ENCODE peak calls at places on chromosomes 12 and 14, in six cellular contexts. M, G, N, V, E and S are unnamed samples. For H3K9me3 and H3K27me3, the result is how much of the 10 kb centered on the place peaks cover.

GRCh38 chr12:123149088-123149827 is 1.6 kb downstream of the PITPNM2 start:
- DNase-seq in V (no peak), N (no peak), M (peak), G (no peak), E (no peak), S (no peak)

GRCh38 chr12:45336331-45336730 is 120.4 kb downstream of the ANO6 start:
- DNase-seq in E (no peak), N (no peak), V (no peak), M (no peak), G (no peak), S (no peak)

GRCh38 chr12:102167821-102168605 is 29.6 kb downstream of the PMCH start:
- DNase-seq in E (no peak), N (no peak), G (no peak), V (no peak), M (no peak), S (no peak)

GRCh38 chr12:65511134-65511912 is 232.8 kb downstream of the MSRB3 start:
- DNase-seq in M (no peak), V (peak), N (no peak), E (no peak), G (no peak), S (no peak)

GRCh38 chr12:90621927-90622326 is 333.0 kb downstream of the CCER1 start:
- DNase-seq in M (no peak), G (no peak), V (no peak), N (no peak), E (no peak), S (no peak)

GRCh38 chr12:116161588-116161987 is 115.9 kb downstream of the MED13L start:
- DNase-seq in N (no peak), V (no peak), G (no peak), M (no peak), E (no peak), S (no peak)

GRCh38 chr12:112380663-112381420 is 1.4 kb downstream of the HECTD4 start:
- DNase-seq in V (no peak), N (no peak), G (no peak), M (no peak), E (peak), S (no peak)

GRCh38 chr14:64910847-64911495 is 3.3 kb upstream of the CHURC1 start:
- DNase-seq in M (no peak), N (peak), V (no peak), G (no peak), E (peak), S (no peak)

GRCh38 chr14:65421201-65421981 is 8.9 kb downstream of the FUT8 start:
- DNase-seq in M (no peak), G (no peak), E (no peak), V (no peak), N (no peak), S (no peak)

GRCh38 chr12:67698711-67699603 is 50.4 kb downstream of the DYRK2 start:
- DNase-seq in V (no peak), G (no peak), E (no peak), N (peak), M (no peak), S (no peak)

GRCh38 chr12:63206908-63207307 is 55.9 kb upstream of the AVPR1A start:
- DNase-seq in M (no peak), N (peak), E (no peak), G (no peak), V (no peak), S (no peak)

GRCh38 chr14:106850913-106851825 is 1324.8 kb downstream of the TMEM121 start:
- DNase-seq in V (no peak), G (no peak), N (no peak), M (no peak), E (no peak), S (no peak)

GRCh38 chr14:52900731-52901130 is 50.1 kb downstream of the FERMT2 start:
- DNase-seq in E (no peak), N (no peak), G (no peak), V (no peak), M (no peak), S (no peak)

GRCh38 chr12:95976416-95976832 is 19.7 kb downstream of the HAL start:
- DNase-seq in M (no peak), V (no peak), E (no peak), N (no peak), G (no peak), S (no peak)

GRCh38 chr14:44589180-44589579 is 82.1 kb upstream of the FSCB start:
- DNase-seq in N (no peak), E (no peak), G (no peak), V (no peak), M (no peak), S (no peak)

GRCh38 chr14:65225299-65226159 is 123.2 kb upstream of the MAX start:
- DNase-seq in V (no peak), G (no peak), M (no peak), E (no peak), N (no peak), S (no peak)

GRCh38 chr14:95440496-95440895 is 76.0 kb downstream of the SYNE3 start:
- DNase-seq in M (no peak), V (no peak), G (no peak), N (no peak), E (no peak), S (no peak)

GRCh38 chr12:19273482-19274330 is 144.2 kb downstream of the PLEKHA5 start:
- DNase-seq in M (peak), G (peak), N (peak), E (no peak), V (no peak), S (peak)

GRCh38 chr12:80271770-80272169 is 172.3 kb upstream of the PTPRQ start:
- DNase-seq in E (no peak), G (no peak), N (no peak), M (no peak), V (no peak), S (no peak)

GRCh38 chr12:119154435-119154818 is 24.3 kb upstream of the HSPB8 start:
- DNase-seq in V (peak), G (no peak), E (peak), N (no peak), M (no peak), S (no peak)

GRCh38 chr12:50932787-50933280 is 19.5 kb upstream of the HIGD1C start:
- DNase-seq in N (peak), E (no peak), M (no peak), G (no peak), V (no peak), S (no peak)

GRCh38 chr12:13038491-13039161 is 5.6 kb upstream of the FAM234B start:
- DNase-seq in V (no peak), E (no peak), G (no peak), M (no peak), N (no peak), S (no peak)

GRCh38 chr12:21912318-21912717 is 28.9 kb downstream of the ABCC9 start:
- DNase-seq in G (no peak), N (no peak), V (no peak), E (no peak), M (no peak), S (no peak)
- H3K27ac ChIP-seq in G (no peak), N (no peak), V (no peak), E (no peak), M (no peak), S (no peak)

GRCh38 chr12:34599530-34600513 is 577.5 kb downstream of the ALG10 start:
- DNase-seq in M (no peak), V (no peak), E (no peak), N (no peak), G (no peak), S (no peak)

GRCh38 chr12:34602213-34602940 is 580.1 kb downstream of the ALG10 start:
- DNase-seq in V (no peak), G (no peak), M (no peak), E (no peak), N (no peak), S (no peak)

GRCh38 chr12:34603382-34604035 is 581.2 kb downstream of the ALG10 start:
- DNase-seq in G (no peak), N (no peak), V (no peak), E (no peak), M (no peak), S (no peak)

GRCh38 chr12:34600592-34601462 is 578.5 kb downstream of the ALG10 start:
- DNase-seq in M (no peak), V (no peak), E (no peak), G (no peak), N (no peak), S (no peak)

DNA sequence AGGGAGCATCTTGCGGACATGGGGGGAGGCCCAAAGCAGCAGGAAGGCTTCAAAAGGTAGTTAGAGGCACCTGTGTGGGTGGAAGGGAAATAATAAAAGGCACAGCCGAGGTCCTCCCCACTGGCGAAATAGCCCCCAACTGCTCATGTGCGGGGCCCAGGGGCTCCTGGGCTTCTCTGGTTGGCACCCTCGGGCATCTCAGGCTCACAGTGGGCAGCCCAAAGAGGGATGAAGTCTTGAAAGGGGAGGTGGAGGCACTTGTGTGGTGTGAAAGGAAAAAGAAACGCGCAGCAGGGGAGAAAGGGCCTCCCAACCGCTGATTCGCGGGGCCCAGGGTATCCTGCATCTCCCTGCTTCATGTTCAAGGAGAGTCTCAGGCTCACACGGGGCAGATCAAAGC is 579.4 kb downstream of the ALG10 start:
- DNase-seq in N (no peak), G (no peak), M (no peak), V (no peak), E (no peak), S (no peak)
- H3K9me3 ChIP-seq in N (under half), G (half or more), M (under half), V (under half), E (under half), S (under half)

GRCh38 chr14:96514694-96515093 is 12.5 kb downstream of the PAPOLA start:
- DNase-seq in E (no peak), M (no peak), N (no peak), G (no peak), V (no peak), S (no peak)

GRCh38 chr14:96511667-96512066 is 9.5 kb downstream of the PAPOLA start:
- DNase-seq in M (no peak), G (no peak), E (no peak), V (no peak), N (no peak), S (no peak)

GRCh38 chr14:96512122-96512521 is 9.9 kb downstream of the PAPOLA start:
- DNase-seq in N (no peak), G (no peak), E (no peak), M (no peak), V (no peak), S (no peak)

GRCh38 chr14:96511146-96511545 is 9.0 kb downstream of the PAPOLA start:
- DNase-seq in E (no peak), M (no peak), G (no peak), V (no peak), N (no peak), S (no peak)

DNA sequence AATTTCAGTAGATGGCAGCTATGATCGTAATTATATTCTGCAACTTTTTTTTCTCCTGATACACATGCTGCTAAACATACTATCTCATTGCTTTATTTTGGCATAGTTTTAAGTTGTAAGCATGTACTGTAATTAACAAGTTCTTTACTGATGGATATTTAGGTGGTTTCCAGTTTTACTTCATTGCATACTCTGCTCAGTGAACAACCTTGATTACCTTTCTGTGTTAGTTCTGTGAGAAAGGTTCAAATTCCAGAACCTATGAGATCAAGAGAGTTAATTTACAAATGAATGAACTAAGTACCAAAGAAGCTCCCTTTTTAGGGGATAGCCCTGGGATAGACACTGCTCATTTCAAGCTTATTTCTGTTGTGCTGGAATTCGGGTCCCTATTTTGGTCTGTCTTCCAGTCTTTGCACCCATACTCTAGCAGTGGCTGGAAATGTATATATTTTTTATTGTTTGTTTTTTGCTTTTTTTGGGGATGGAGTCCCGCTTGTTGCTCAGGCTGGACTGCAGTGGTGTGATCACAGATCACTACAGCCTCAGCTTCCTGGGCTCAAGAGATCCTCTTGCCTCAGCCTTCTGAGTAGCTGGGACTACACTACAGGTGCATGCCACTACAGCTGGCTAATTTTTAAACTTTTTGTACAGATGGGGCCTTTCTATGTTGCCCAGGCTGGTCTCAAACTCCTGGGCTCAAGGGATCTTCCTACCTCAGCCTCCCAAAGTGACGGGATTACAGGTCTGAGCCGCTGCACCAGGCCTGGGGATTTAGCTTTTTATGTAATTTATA is 10.6 kb downstream of the PAPOLA start:
- DNase-seq in E (no peak), V (no peak), G (no peak), M (no peak), N (peak), S (no peak)
- H3K27me3 ChIP-seq in E (under half), V (under half), G (under half), M (under half), N (under half), S (under half)

DNA sequence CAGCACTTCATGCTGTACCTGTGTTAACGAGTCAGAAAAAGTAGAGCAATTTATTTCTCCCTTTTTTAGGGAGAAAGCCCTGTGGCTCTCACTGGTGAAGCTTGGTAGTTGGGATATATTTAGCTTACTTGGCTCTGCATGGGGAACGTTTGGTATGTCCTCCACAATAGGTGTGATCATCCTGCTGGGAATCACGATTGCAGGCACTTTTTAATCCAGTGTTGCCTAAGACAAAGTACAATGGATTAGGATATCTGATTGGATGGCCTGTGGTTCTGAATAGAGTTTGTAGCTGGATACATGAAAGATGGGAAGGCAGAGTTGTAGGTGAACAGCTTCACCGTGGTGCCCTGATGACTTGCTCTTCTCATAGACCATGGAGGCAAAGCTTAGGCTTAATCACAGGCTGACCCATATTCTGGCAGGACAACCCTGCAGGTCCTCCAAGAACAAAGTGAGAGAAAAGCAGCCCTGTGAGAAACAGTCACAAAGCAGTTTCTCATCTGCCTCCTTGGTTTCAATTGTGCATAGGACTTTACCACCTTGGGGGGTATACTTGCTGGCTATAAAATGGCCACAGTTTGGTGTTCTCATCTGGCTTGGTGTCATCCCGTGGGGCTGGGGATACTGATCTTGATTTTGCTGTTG is 7.5 kb downstream of the RESF1 start:
- DNase-seq in M (no peak), V (no peak), N (no peak), G (no peak), E (no peak), S (no peak)
- H3K27ac ChIP-seq in M (no peak), V (peak), N (peak), G (peak), E (no peak), S (peak)

GRCh38 chr12:131120831-131121271 is 167.1 kb downstream of the ADGRD1 start:
- DNase-seq in E (peak), V (no peak), N (no peak), G (peak), M (no peak), S (no peak)
- H3K9me3 ChIP-seq in E (under half), V (under half), N (under half), G (under half), M (under half), S (under half)

GRCh38 chr14:93818857-93819256 is 30.6 kb upstream of the PRIMA1 start:
- DNase-seq in G (no peak), E (no peak), N (no peak), V (no peak), M (no peak), S (no peak)
- H3K27me3 ChIP-seq in G (under half), E (under half), N (under half), V (under half), M (under half), S (under half)